ENCODE peak calls at places on chromosomes 5 and 9, in five cellular contexts. O, R, Z, J and P are unnamed samples.

GRCh38 chr5:67640011-67640410 is 443.4 kb upstream of the CD180 start:
- DNase-seq in R (no peak), Z (no peak), O (no peak), J (no peak), P (no peak)

GRCh38 chr5:16013334-16014065 is 166.1 kb downstream of the MARCHF11 start:
- DNase-seq in Z (no peak), R (no peak), J (no peak), O (no peak), P (no peak)

GRCh38 chr5:78530342-78531096 is 118.1 kb downstream of the LHFPL2 start:
- DNase-seq in R (no peak), O (no peak), J (peak), Z (no peak), P (peak)

GRCh38 chr5:157177935-157178334 is 2.7 kb upstream of the ITK start:
- DNase-seq in R (no peak), Z (no peak), J (peak), O (no peak), P (no peak)

GRCh38 chr9:18437315-18438200 is 36.4 kb upstream of the ADAMTSL1 start:
- DNase-seq in J (peak), R (no peak), O (no peak), Z (no peak), P (no peak)

GRCh38 chr5:143006511-143006910 is 236.3 kb downstream of the ARHGAP26 start:
- DNase-seq in J (no peak), R (no peak), Z (no peak), O (no peak), P (no peak)

GRCh38 chr5:119470851-119471451 is 18.7 kb downstream of the HSD17B4 start:
- DNase-seq in Z (no peak), R (no peak), J (peak), O (no peak), P (no peak)

GRCh38 chr5:179699640-179700298 is 1.0 kb downstream of the CANX start:
- DNase-seq in R (peak), Z (no peak), J (peak), O (no peak), P (peak)

GRCh38 chr5:36664762-36665161 is 58.4 kb downstream of the SLC1A3 start:
- DNase-seq in Z (no peak), R (no peak), O (no peak), J (no peak), P (no peak)

GRCh38 chr5:88150747-88151146 is 117.9 kb downstream of the TMEM161B start:
- DNase-seq in J (no peak), O (no peak), Z (no peak), R (no peak), P (no peak)

GRCh38 chr5:81233080-81233634 is at the start of gene CKMT2:
- DNase-seq in O (no peak), Z (peak), R (peak), J (peak), P (no peak)

GRCh38 chr9:124130277-124131075 is 118.9 kb downstream of the LHX2 start:
- DNase-seq in O (no peak), Z (no peak), R (no peak), J (no peak), P (no peak)

GRCh38 chr5:76487784-76488183 is 84.7 kb downstream of the IQGAP2 start:
- DNase-seq in R (no peak), Z (no peak), J (no peak), O (no peak), P (no peak)

GRCh38 chr9:121989010-121989409 is 104.1 kb downstream of the TTLL11 start:
- DNase-seq in O (no peak), J (no peak), Z (no peak), R (no peak), P (no peak)

GRCh38 chr5:91328743-91329142 is 54.4 kb downstream of the ARRDC3 start:
- DNase-seq in R (no peak), Z (no peak), J (no peak), O (no peak), P (no peak)

GRCh38 chr9:114030364-114030763 is 47.7 kb downstream of the AMBP start:
- DNase-seq in O (no peak), R (peak), Z (no peak), J (no peak), P (no peak)

GRCh38 chr5:141598389-141599360 is 20.1 kb downstream of the DIAPH1 start:
- DNase-seq in O (no peak), J (peak), R (no peak), Z (no peak), P (no peak)

GRCh38 chr5:99072846-99073245 is 144.0 kb upstream of the CHD1 start:
- DNase-seq in O (no peak), J (no peak), Z (no peak), R (no peak), P (no peak)

GRCh38 chr9:121133104-121133816 is 58.5 kb downstream of the CNTRL start:
- DNase-seq in O (peak), J (no peak), Z (peak), R (peak), P (no peak)

GRCh38 chr5:137734962-137735530 is 843 bp downstream of the KLHL3 start:
- DNase-seq in O (no peak), J (peak), Z (peak), R (peak), P (no peak)

GRCh38 chr5:78677777-78678668 is 29.5 kb upstream of the LHFPL2 start:
- DNase-seq in O (no peak), J (peak), Z (no peak), R (peak), P (no peak)

GRCh38 chr5:55645304-55645703 is 66.8 kb downstream of the SLC38A9 start:
- DNase-seq in J (peak), R (no peak), O (no peak), Z (no peak), P (no peak)

GRCh38 chr9:133155156-133155555 is 8.6 kb downstream of the GBGT1 start:
- DNase-seq in O (no peak), J (no peak), Z (peak), R (no peak), P (no peak)

GRCh38 chr5:31992377-31992776 is 181.7 kb downstream of the GOLPH3 start:
- DNase-seq in R (no peak), J (no peak), Z (no peak), O (no peak), P (no peak)

GRCh38 chr9:88660611-88661010 is 125.6 kb downstream of the NXNL2 start:
- DNase-seq in Z (no peak), O (no peak), R (no peak), J (peak), P (no peak)

GRCh38 chr5:145847499-145848497 is 12.7 kb upstream of the PRELID2 start:
- DNase-seq in R (no peak), J (peak), Z (no peak), O (no peak), P (no peak)

GRCh38 chr9:125971895-125972729 is 224.9 kb downstream of the PBX3 start:
- DNase-seq in O (no peak), J (no peak), Z (no peak), R (no peak), P (no peak)

GRCh38 chr5:74042559-74043357 is 416.8 kb downstream of the ARHGEF28 start:
- DNase-seq in O (no peak), R (peak), Z (no peak), J (peak), P (no peak)

GRCh38 chr9:78521680-78522079 is 224.8 kb downstream of the PSAT1 start:
- DNase-seq in O (no peak), R (no peak), Z (no peak), J (no peak), P (no peak)

GRCh38 chr5:111582962-111583669 is 70.8 kb upstream of the STARD4 start:
- DNase-seq in O (no peak), J (peak), R (no peak), Z (no peak), P (no peak)

GRCh38 chr5:10448754-10449345 is 7.2 kb downstream of the ROPN1L start:
- DNase-seq in J (no peak), Z (no peak), O (no peak), R (no peak), P (no peak)

GRCh38 chr5:172854451-172854871 is 20.4 kb downstream of the ERGIC1 start:
- DNase-seq in R (peak), J (peak), O (no peak), Z (peak), P (no peak)